ENCODE peak calls at places on chromosome 2, in six cellular contexts. One of them, this sample, is unnamed.

GRCh38 chr2:172440795-172441194 is 13.4 kb downstream of the ITGA6 start:
- DNase-seq in AG04450: no peak
- DNase-seq in activated T-helper 9 cell treated with anti-CD3 and anti-CD28 coated beads, Interleukin-2, amount 50 U/mL, for 16 hours: no peak
- DNase-seq in stimulated activated CD4-positive, alpha-beta T cell treated with anti-CD3 and anti-CD28 coated beads, TNF-alpha, amount 100 ng/mL, for 48 hours: no peak
- DNase-seq in progenitor cell of endocrine pancreas: no peak
- DNase-seq in Calu3: peak; percentile 44
- DNase-seq in this sample: no peak

GRCh38 chr2:226802573-226802972 is 3.0 kb upstream of the IRS1 start:
- DNase-seq in Calu3: peak; percentile 33
- DNase-seq in activated T-helper 9 cell treated with anti-CD3 and anti-CD28 coated beads, Interleukin-2, amount 50 U/mL, for 16 hours: no peak
- DNase-seq in AG04450: no peak
- DNase-seq in progenitor cell of endocrine pancreas: no peak
- DNase-seq in stimulated activated CD4-positive, alpha-beta T cell treated with anti-CD3 and anti-CD28 coated beads, TNF-alpha, amount 100 ng/mL, for 48 hours: no peak
- DNase-seq in this sample: peak; percentile 48

GRCh38 chr2:86706220-86706619 is 13.9 kb upstream of the RMND5A start:
- DNase-seq in progenitor cell of endocrine pancreas: no peak
- DNase-seq in AG04450: no peak
- DNase-seq in Calu3: no peak
- DNase-seq in stimulated activated CD4-positive, alpha-beta T cell treated with anti-CD3 and anti-CD28 coated beads, TNF-alpha, amount 100 ng/mL, for 48 hours: no peak
- DNase-seq in activated T-helper 9 cell treated with anti-CD3 and anti-CD28 coated beads, Interleukin-2, amount 50 U/mL, for 16 hours: no peak
- DNase-seq in this sample: no peak

GRCh38 chr2:236022128-236022527 is 146.1 kb downstream of the GBX2 start:
- DNase-seq in progenitor cell of endocrine pancreas: no peak
- DNase-seq in activated T-helper 9 cell treated with anti-CD3 and anti-CD28 coated beads, Interleukin-2, amount 50 U/mL, for 16 hours: no peak
- DNase-seq in stimulated activated CD4-positive, alpha-beta T cell treated with anti-CD3 and anti-CD28 coated beads, TNF-alpha, amount 100 ng/mL, for 48 hours: no peak
- DNase-seq in AG04450: no peak
- DNase-seq in Calu3: no peak
- DNase-seq in this sample: no peak

GRCh38 chr2:5673148-5673860 is 18.9 kb upstream of the SOX11 start:
- DNase-seq in AG04450: no peak
- DNase-seq in stimulated activated CD4-positive, alpha-beta T cell treated with anti-CD3 and anti-CD28 coated beads, TNF-alpha, amount 100 ng/mL, for 48 hours: no peak
- DNase-seq in progenitor cell of endocrine pancreas: peak; percentile 39
- DNase-seq in Calu3: no peak
- DNase-seq in activated T-helper 9 cell treated with anti-CD3 and anti-CD28 coated beads, Interleukin-2, amount 50 U/mL, for 16 hours: no peak
- DNase-seq in this sample: peak; percentile 85

GRCh38 chr2:218392891-218393462 is 6.7 kb upstream of the CTDSP1 start:
- DNase-seq in AG04450: no peak
- DNase-seq in Calu3: no peak
- DNase-seq in activated T-helper 9 cell treated with anti-CD3 and anti-CD28 coated beads, Interleukin-2, amount 50 U/mL, for 16 hours: no peak
- DNase-seq in stimulated activated CD4-positive, alpha-beta T cell treated with anti-CD3 and anti-CD28 coated beads, TNF-alpha, amount 100 ng/mL, for 48 hours: no peak
- DNase-seq in progenitor cell of endocrine pancreas: no peak
- DNase-seq in this sample: peak; percentile 27

GRCh38 chr2:226079677-226080076 is 680.2 kb downstream of the NYAP2 start:
- DNase-seq in AG04450: peak; percentile 86
- DNase-seq in progenitor cell of endocrine pancreas: no peak
- DNase-seq in stimulated activated CD4-positive, alpha-beta T cell treated with anti-CD3 and anti-CD28 coated beads, TNF-alpha, amount 100 ng/mL, for 48 hours: no peak
- DNase-seq in activated T-helper 9 cell treated with anti-CD3 and anti-CD28 coated beads, Interleukin-2, amount 50 U/mL, for 16 hours: no peak
- DNase-seq in Calu3: no peak
- DNase-seq in this sample: no peak

GRCh38 chr2:219477815-219478214 is 20.9 kb upstream of the GMPPA start:
- DNase-seq in AG04450: no peak
- DNase-seq in activated T-helper 9 cell treated with anti-CD3 and anti-CD28 coated beads, Interleukin-2, amount 50 U/mL, for 16 hours: no peak
- DNase-seq in stimulated activated CD4-positive, alpha-beta T cell treated with anti-CD3 and anti-CD28 coated beads, TNF-alpha, amount 100 ng/mL, for 48 hours: no peak
- DNase-seq in progenitor cell of endocrine pancreas: no peak
- DNase-seq in Calu3: no peak
- DNase-seq in this sample: no peak

GRCh38 chr2:127859712-127860085 is 1.7 kb upstream of the POLR2D start:
- DNase-seq in activated T-helper 9 cell treated with anti-CD3 and anti-CD28 coated beads, Interleukin-2, amount 50 U/mL, for 16 hours: peak; percentile 32
- DNase-seq in Calu3: peak; percentile 82
- DNase-seq in stimulated activated CD4-positive, alpha-beta T cell treated with anti-CD3 and anti-CD28 coated beads, TNF-alpha, amount 100 ng/mL, for 48 hours: peak; percentile 53
- DNase-seq in AG04450: no peak
- DNase-seq in progenitor cell of endocrine pancreas: peak; percentile 75
- DNase-seq in this sample: no peak

GRCh38 chr2:98909381-98910211 is 26.4 kb downstream of the CRACDL start:
- DNase-seq in AG04450: peak; percentile 52
- DNase-seq in progenitor cell of endocrine pancreas: peak; percentile 69
- DNase-seq in Calu3: peak; percentile 77
- DNase-seq in stimulated activated CD4-positive, alpha-beta T cell treated with anti-CD3 and anti-CD28 coated beads, TNF-alpha, amount 100 ng/mL, for 48 hours: no peak
- DNase-seq in activated T-helper 9 cell treated with anti-CD3 and anti-CD28 coated beads, Interleukin-2, amount 50 U/mL, for 16 hours: no peak
- DNase-seq in this sample: peak; percentile 75